ENCODE peak calls at places on chromosome 13, in eight cellular contexts. C is activated CD4-positive, alpha-beta T cell treated with anti-CD3 and anti-CD28 coated beads for 1 hour; N is AG08395; A is activated T-cell treated with anti-CD3 and anti-CD28 coated beads for 1 hour; K is B cell; Q is GM10248; H is activated CD4-positive, CD25-positive, alpha-beta regulatory T cell; F is activated naive CD8-positive, alpha-beta T cell treated with anti-CD3 and anti-CD28 coated beads for 36 hours. R is an unnamed sample.
A peak's percentile ranks its signal among the peaks of the same experiment; 100 is the strongest.

GRCh38 chr13:79503473-79504017 is 22.6 kb downstream of the NDFIP2 start:
- DNase-seq in C (no peak), N (no peak), A (no peak), K (no peak), Q (no peak), H (no peak), F (no peak), R (no peak)

GRCh38 chr13:24270639-24271131 is 38.7 kb upstream of the C1QTNF9 start:
- DNase-seq in C (peak; percentile 46), N (peak; percentile 72), A (peak; percentile 40), K (peak; percentile 47), Q (peak; percentile 66), H (no peak), F (peak; percentile 61), R (no peak)

GRCh38 chr13:111401755-111402154 is 81.3 kb downstream of the TEX29 start:
- DNase-seq in C (no peak), N (no peak), A (no peak), K (no peak), Q (no peak), H (no peak), F (no peak), R (no peak)

GRCh38 chr13:37457594-37457993 is 141.0 kb downstream of the POSTN start:
- DNase-seq in C (no peak), N (no peak), A (no peak), K (no peak), Q (no peak), H (no peak), F (no peak), R (no peak)

GRCh38 chr13:103056008-103056407 is 10.2 kb downstream of the SLC10A2 start:
- DNase-seq in C (no peak), N (no peak), A (no peak), K (no peak), Q (no peak), H (no peak), F (no peak), R (no peak)

GRCh38 chr13:111213964-111214726 is 99.0 kb downstream of the ARHGEF7 start:
- DNase-seq in C (no peak), N (no peak), A (no peak), K (peak; percentile 62), Q (no peak), H (no peak), F (no peak), R (no peak)

GRCh38 chr13:72253754-72254153 is 386.8 kb upstream of the DACH1 start:
- DNase-seq in C (no peak), N (no peak), A (no peak), K (no peak), Q (no peak), H (no peak), F (no peak), R (no peak)

GRCh38 chr13:20301391-20302071 is 69.4 kb upstream of the GJB6 start:
- DNase-seq in C (no peak), N (no peak), A (no peak), K (no peak), Q (no peak), H (no peak), F (no peak), R (no peak)

GRCh38 chr13:42486711-42487198 is 87.2 kb upstream of the TNFSF11 start:
- DNase-seq in C (no peak), N (peak; percentile 55), A (no peak), K (no peak), Q (no peak), H (no peak), F (no peak), R (no peak)

GRCh38 chr13:51249767-51250741 is 27.9 kb downstream of the FAM124A start:
- DNase-seq in C (no peak), N (peak; percentile 18), A (no peak), K (peak; percentile 41), Q (peak; percentile 41), H (no peak), F (no peak), R (peak; percentile 20)

GRCh38 chr13:21086929-21087328 is 25.5 kb upstream of the LATS2 start:
- DNase-seq in C (no peak), N (no peak), A (no peak), K (no peak), Q (no peak), H (no peak), F (no peak), R (no peak)

GRCh38 chr13:60611523-60611922 is 214.5 kb downstream of the TDRD3 start:
- DNase-seq in C (no peak), N (no peak), A (no peak), K (no peak), Q (no peak), H (no peak), F (no peak), R (no peak)

GRCh38 chr13:45055198-45055901 is 65.0 kb upstream of the GTF2F2 start:
- DNase-seq in C (no peak), N (peak; percentile 86), A (no peak), K (no peak), Q (peak; percentile 61), H (no peak), F (peak; percentile 59), R (peak; percentile 14)

GRCh38 chr13:25733696-25734435 is 317.9 kb downstream of the SHISA2 start:
- DNase-seq in C (no peak), N (no peak), A (no peak), K (no peak), Q (no peak), H (no peak), F (no peak), R (no peak)

GRCh38 chr13:20869540-20869939 is 33.0 kb downstream of the XPO4 start:
- DNase-seq in C (no peak), N (peak; percentile 12), A (no peak), K (no peak), Q (no peak), H (no peak), F (no peak), R (no peak)

GRCh38 chr13:48727252-48728011 is 73.7 kb downstream of the CYSLTR2 start:
- DNase-seq in C (no peak), N (no peak), A (no peak), K (no peak), Q (no peak), H (no peak), F (no peak), R (no peak)

GRCh38 chr13:113207890-113208423 is 512 bp downstream of the PCID2 start:
- DNase-seq in C (no peak), N (peak; percentile 46), A (no peak), K (no peak), Q (no peak), H (no peak), F (no peak), R (no peak)

GRCh38 chr13:109704771-109705628 is 81.4 kb downstream of the IRS2 start:
- DNase-seq in C (no peak), N (no peak), A (no peak), K (no peak), Q (no peak), H (no peak), F (no peak), R (no peak)

GRCh38 chr13:72823081-72823480 is 41.1 kb downstream of the PIBF1 start:
- DNase-seq in C (no peak), N (no peak), A (no peak), K (no peak), Q (no peak), H (no peak), F (no peak), R (no peak)

GRCh38 chr13:57716295-57716694 is 84.8 kb downstream of the PCDH17 start:
- DNase-seq in C (no peak), N (no peak), A (no peak), K (no peak), Q (no peak), H (no peak), F (no peak), R (no peak)

GRCh38 chr13:23828086-23828485 is 61.1 kb downstream of the MIPEP start:
- DNase-seq in C (no peak), N (no peak), A (no peak), K (no peak), Q (no peak), H (no peak), F (no peak), R (no peak)

GRCh38 chr13:106213028-106213427 is 322.4 kb downstream of the EFNB2 start:
- DNase-seq in C (no peak), N (peak; percentile 44), A (no peak), K (no peak), Q (no peak), H (no peak), F (no peak), R (no peak)

R was measured in stimulated activated effector memory CD8-positive, alpha-beta T cell treated with anti-CD3 and anti-CD28 coated beads, Interleukin-12 subunit alpha, Interleukin-12 subunit beta, amount 100 ng/mL, for 72 hours.